ENCODE peak calls at places on chromosomes 7 and 10, in seven cellular contexts. F is colonic mucosa, X is IMR-90, G is GM12865, N is fibroblast of the aortic adventitia, U is activated T-cell treated with anti-CD3 and anti-CD28 coated beads for 4 hours, Q is stomach. L is an unnamed sample.
A peak's percentile ranks its signal among the peaks of the same experiment; 100 is the strongest.

GRCh38 chr7:889391-889790 is 13.0 kb downstream of the GET4 start:
- DNase-seq in F (no peak), N (no peak), X (no peak), G (no peak), U (no peak), Q (no peak), L (no peak)

GRCh38 chr7:43364391-43364790 is 218.5 kb upstream of the STK17A start:
- DNase-seq in X (no peak), Q (no peak), U (no peak), N (no peak), G (no peak), F (no peak), L (no peak)

GRCh38 chr10:100186813-100187212 is 984 bp upstream of the ERLIN1 start:
- DNase-seq in G (peak; percentile 44), N (no peak), F (peak; percentile 29), U (peak; percentile 7), Q (no peak), X (no peak), L (no peak)

GRCh38 chr7:17485905-17486304 is 187.5 kb downstream of the AHR start:
- DNase-seq in U (no peak), X (peak; percentile 6), G (no peak), Q (no peak), F (no peak), N (no peak), L (no peak)

GRCh38 chr10:72162978-72163377 is 52.8 kb upstream of the ANAPC16 start:
- DNase-seq in Q (no peak), G (peak; percentile 72), F (no peak), N (peak; percentile 86), U (no peak), X (peak; percentile 74), L (peak; percentile 10)

GRCh38 chr7:158563051-158563450 is 24.6 kb downstream of the PTPRN2 start:
- DNase-seq in G (no peak), Q (no peak), F (no peak), N (no peak), X (no peak), U (no peak), L (no peak)

GRCh38 chr7:66930341-66930740 is 9.3 kb downstream of the TMEM248 start:
- DNase-seq in X (peak; percentile 40), U (no peak), F (no peak), Q (no peak), N (peak; percentile 21), G (no peak), L (no peak)

GRCh38 chr10:32077896-32078295 is 21.7 kb upstream of the KIF5B start:
- DNase-seq in Q (no peak), F (no peak), N (peak; percentile 68), G (no peak), U (no peak), X (peak; percentile 72), L (peak; percentile 87)

GRCh38 chr7:92794386-92794785 is 42.0 kb downstream of the CDK6 start:
- DNase-seq in X (no peak), Q (no peak), N (no peak), G (no peak), U (no peak), F (no peak), L (no peak)

GRCh38 chr10:98485959-98486358 is 39.2 kb upstream of the HPS1 start:
- DNase-seq in Q (no peak), U (no peak), F (no peak), X (peak; percentile 35), G (no peak), N (peak; percentile 13), L (peak; percentile 30)

GRCh38 chr7:41316410-41316809 is 386.5 kb downstream of the INHBA start:
- DNase-seq in Q (no peak), N (peak; percentile 27), U (no peak), X (peak; percentile 47), G (no peak), F (peak; percentile 46), L (no peak)

GRCh38 chr10:104584541-104584940 is 56.5 kb upstream of the SORCS3 start:
- DNase-seq in X (no peak), N (no peak), G (no peak), F (no peak), Q (no peak), U (no peak), L (no peak)

GRCh38 chr10:49290607-49291006 is 8.4 kb upstream of the C10orf71 start:
- DNase-seq in G (no peak), F (no peak), U (no peak), N (no peak), Q (no peak), X (no peak), L (no peak)

GRCh38 chr10:35574924-35575352 is 30.2 kb upstream of the GJD4 start:
- DNase-seq in X (peak; percentile 98), G (no peak), U (no peak), N (peak; percentile 88), Q (no peak), F (no peak), L (peak; percentile 72)

GRCh38 chr10:120186506-120186905 is 270.5 kb upstream of the PLPP4 start:
- DNase-seq in Q (no peak), F (no peak), G (no peak), X (no peak), N (no peak), U (no peak), L (no peak)

GRCh38 chr10:16717617-16718395 is 99.4 kb downstream of the RSU1 start:
- DNase-seq in N (peak; percentile 90), X (peak; percentile 76), F (no peak), G (no peak), U (no peak), Q (no peak), L (peak; percentile 83)